ENCODE peak calls at places on chromosomes 3 and 15, in eight cellular contexts. One of them, this sample, is unnamed.

GRCh38 chr15:90552162-90552928 is 22.6 kb downstream of the CRTC3 start:
- DNase-seq in iPS-NIHi11: no peak
- DNase-seq in NCI-H2081: no peak
- DNase-seq in A172: peak
- DNase-seq in EH: peak
- DNase-seq in amniotic epithelial cell: peak
- DNase-seq in sciatic nerve: no peak
- DNase-seq in globus pallidus: no peak
- DNase-seq in this sample: peak

GRCh38 chr15:64209680-64210334 is 47.0 kb upstream of the PPIB start:
- DNase-seq in iPS-NIHi11: no peak
- DNase-seq in NCI-H2081: peak
- DNase-seq in A172: peak
- DNase-seq in EH: peak
- DNase-seq in amniotic epithelial cell: peak
- DNase-seq in sciatic nerve: no peak
- DNase-seq in globus pallidus: no peak
- DNase-seq in this sample: peak

GRCh38 chr15:61038387-61038786 is 190.7 kb downstream of the RORA start:
- DNase-seq in iPS-NIHi11: no peak
- DNase-seq in NCI-H2081: peak
- DNase-seq in A172: no peak
- DNase-seq in EH: peak
- DNase-seq in amniotic epithelial cell: peak
- DNase-seq in sciatic nerve: no peak
- DNase-seq in globus pallidus: no peak
- DNase-seq in this sample: peak

GRCh38 chr3:181752202-181752671 is 40.5 kb downstream of the SOX2 start:
- DNase-seq in iPS-NIHi11: no peak
- DNase-seq in NCI-H2081: peak
- DNase-seq in A172: peak
- DNase-seq in EH: no peak
- DNase-seq in amniotic epithelial cell: no peak
- DNase-seq in sciatic nerve: no peak
- DNase-seq in globus pallidus: peak
- DNase-seq in this sample: no peak

GRCh38 chr3:66407281-66408218 is 93.3 kb downstream of the LRIG1 start:
- DNase-seq in iPS-NIHi11: peak
- DNase-seq in NCI-H2081: peak
- DNase-seq in A172: peak
- DNase-seq in EH: peak
- DNase-seq in amniotic epithelial cell: peak
- DNase-seq in sciatic nerve: peak
- DNase-seq in globus pallidus: peak
- DNase-seq in this sample: peak

GRCh38 chr3:52068730-52069129 is 12.4 kb upstream of the DUSP7 start:
- DNase-seq in iPS-NIHi11: no peak
- DNase-seq in NCI-H2081: no peak
- DNase-seq in A172: no peak
- DNase-seq in EH: no peak
- DNase-seq in amniotic epithelial cell: no peak
- DNase-seq in sciatic nerve: no peak
- DNase-seq in globus pallidus: no peak
- DNase-seq in this sample: no peak

GRCh38 chr3:49171775-49172500 is 540 bp downstream of the KLHDC8B start:
- DNase-seq in iPS-NIHi11: no peak
- DNase-seq in NCI-H2081: no peak
- DNase-seq in A172: no peak
- DNase-seq in EH: peak
- DNase-seq in amniotic epithelial cell: no peak
- DNase-seq in sciatic nerve: no peak
- DNase-seq in globus pallidus: no peak
- DNase-seq in this sample: no peak

GRCh38 chr3:56086355-56086754 is 381.9 kb downstream of the ERC2 start:
- DNase-seq in iPS-NIHi11: no peak
- DNase-seq in NCI-H2081: no peak
- DNase-seq in A172: no peak
- DNase-seq in EH: peak
- DNase-seq in amniotic epithelial cell: peak
- DNase-seq in sciatic nerve: no peak
- DNase-seq in globus pallidus: no peak
- DNase-seq in this sample: no peak

GRCh38 chr3:129549006-129549800 is 6.2 kb downstream of the H1-8 start:
- DNase-seq in iPS-NIHi11: no peak
- DNase-seq in NCI-H2081: no peak
- DNase-seq in A172: peak
- DNase-seq in EH: peak
- DNase-seq in amniotic epithelial cell: peak
- DNase-seq in sciatic nerve: no peak
- DNase-seq in globus pallidus: no peak
- DNase-seq in this sample: peak

GRCh38 chr3:69822501-69822900 is 83.2 kb downstream of the MITF start:
- DNase-seq in iPS-NIHi11: no peak
- DNase-seq in NCI-H2081: no peak
- DNase-seq in A172: no peak
- DNase-seq in EH: peak
- DNase-seq in amniotic epithelial cell: no peak
- DNase-seq in sciatic nerve: no peak
- DNase-seq in globus pallidus: no peak
- DNase-seq in this sample: no peak

GRCh38 chr15:40248006-40248783 is 9.3 kb downstream of the PAK6 start:
- DNase-seq in iPS-NIHi11: no peak
- DNase-seq in NCI-H2081: no peak
- DNase-seq in A172: no peak
- DNase-seq in EH: no peak
- DNase-seq in amniotic epithelial cell: no peak
- DNase-seq in sciatic nerve: peak
- DNase-seq in globus pallidus: no peak
- DNase-seq in this sample: no peak

GRCh38 chr15:75036269-75036668 is 12.9 kb downstream of the PPCDC start:
- DNase-seq in iPS-NIHi11: peak
- DNase-seq in NCI-H2081: no peak
- DNase-seq in A172: peak
- DNase-seq in EH: peak
- DNase-seq in amniotic epithelial cell: peak
- DNase-seq in sciatic nerve: no peak
- DNase-seq in globus pallidus: no peak
- DNase-seq in this sample: no peak

GRCh38 chr15:73127302-73127936 is 75.2 kb downstream of the NEO1 start:
- DNase-seq in iPS-NIHi11: peak
- DNase-seq in NCI-H2081: peak
- DNase-seq in A172: peak
- DNase-seq in EH: peak
- DNase-seq in amniotic epithelial cell: peak
- DNase-seq in sciatic nerve: no peak
- DNase-seq in globus pallidus: peak
- DNase-seq in this sample: peak

GRCh38 chr15:68631621-68632051 is 52.8 kb downstream of the CORO2B start:
- DNase-seq in iPS-NIHi11: peak
- DNase-seq in NCI-H2081: peak
- DNase-seq in A172: no peak
- DNase-seq in EH: no peak
- DNase-seq in amniotic epithelial cell: no peak
- DNase-seq in sciatic nerve: no peak
- DNase-seq in globus pallidus: no peak
- DNase-seq in this sample: no peak

GRCh38 chr3:16482770-16483531 is 30.5 kb downstream of the RFTN1 start:
- DNase-seq in iPS-NIHi11: peak
- DNase-seq in NCI-H2081: peak
- DNase-seq in A172: no peak
- DNase-seq in EH: peak
- DNase-seq in amniotic epithelial cell: no peak
- DNase-seq in sciatic nerve: no peak
- DNase-seq in globus pallidus: no peak
- DNase-seq in this sample: peak

GRCh38 chr15:74396445-74397238 is 29.2 kb upstream of the CYP11A1 start:
- DNase-seq in iPS-NIHi11: no peak
- DNase-seq in NCI-H2081: no peak
- DNase-seq in A172: peak
- DNase-seq in EH: peak
- DNase-seq in amniotic epithelial cell: peak
- DNase-seq in sciatic nerve: no peak
- DNase-seq in globus pallidus: peak
- DNase-seq in this sample: peak

GRCh38 chr15:33135355-33135781 is 59.1 kb downstream of the FMN1 start:
- DNase-seq in iPS-NIHi11: no peak
- DNase-seq in NCI-H2081: no peak
- DNase-seq in A172: no peak
- DNase-seq in EH: peak
- DNase-seq in amniotic epithelial cell: peak
- DNase-seq in sciatic nerve: no peak
- DNase-seq in globus pallidus: peak
- DNase-seq in this sample: no peak

GRCh38 chr3:30638685-30639412 is 32.4 kb downstream of the TGFBR2 start:
- DNase-seq in iPS-NIHi11: no peak
- DNase-seq in NCI-H2081: no peak
- DNase-seq in A172: no peak
- DNase-seq in EH: no peak
- DNase-seq in amniotic epithelial cell: no peak
- DNase-seq in sciatic nerve: no peak
- DNase-seq in globus pallidus: no peak
- DNase-seq in this sample: no peak

GRCh38 chr3:15436246-15436645 is 8.8 kb downstream of the EAF1 start:
- DNase-seq in iPS-NIHi11: no peak
- DNase-seq in NCI-H2081: no peak
- DNase-seq in A172: no peak
- DNase-seq in EH: no peak
- DNase-seq in amniotic epithelial cell: no peak
- DNase-seq in sciatic nerve: no peak
- DNase-seq in globus pallidus: peak
- DNase-seq in this sample: no peak

GRCh38 chr3:72663429-72663828 is 184.8 kb downstream of the SHQ1 start:
- DNase-seq in iPS-NIHi11: no peak
- DNase-seq in NCI-H2081: peak
- DNase-seq in A172: no peak
- DNase-seq in EH: no peak
- DNase-seq in amniotic epithelial cell: peak
- DNase-seq in sciatic nerve: no peak
- DNase-seq in globus pallidus: peak
- DNase-seq in this sample: no peak

GRCh38 chr3:14228611-14229470 is 50.2 kb downstream of the LSM3 start:
- DNase-seq in iPS-NIHi11: no peak
- DNase-seq in NCI-H2081: no peak
- DNase-seq in A172: no peak
- DNase-seq in EH: peak
- DNase-seq in amniotic epithelial cell: no peak
- DNase-seq in sciatic nerve: no peak
- DNase-seq in globus pallidus: no peak
- DNase-seq in this sample: no peak

GRCh38 chr15:27817258-27817657 is 281.9 kb downstream of the OCA2 start:
- DNase-seq in iPS-NIHi11: no peak
- DNase-seq in NCI-H2081: no peak
- DNase-seq in A172: no peak
- DNase-seq in EH: no peak
- DNase-seq in amniotic epithelial cell: no peak
- DNase-seq in sciatic nerve: no peak
- DNase-seq in globus pallidus: no peak
- DNase-seq in this sample: no peak

GRCh38 chr3:54963621-54964020 is 35.8 kb upstream of the LRTM1 start:
- DNase-seq in iPS-NIHi11: no peak
- DNase-seq in NCI-H2081: no peak
- DNase-seq in A172: no peak
- DNase-seq in EH: no peak
- DNase-seq in amniotic epithelial cell: no peak
- DNase-seq in sciatic nerve: no peak
- DNase-seq in globus pallidus: peak
- DNase-seq in this sample: no peak

GRCh38 chr15:71752604-71753289 is 57.6 kb upstream of the NR2E3 start:
- DNase-seq in iPS-NIHi11: peak
- DNase-seq in NCI-H2081: peak
- DNase-seq in A172: peak
- DNase-seq in EH: peak
- DNase-seq in amniotic epithelial cell: peak
- DNase-seq in sciatic nerve: no peak
- DNase-seq in globus pallidus: no peak
- DNase-seq in this sample: peak

GRCh38 chr15:28953573-28954195 is 67.9 kb downstream of the APBA2 start:
- DNase-seq in iPS-NIHi11: no peak
- DNase-seq in NCI-H2081: no peak
- DNase-seq in A172: no peak
- DNase-seq in EH: no peak
- DNase-seq in amniotic epithelial cell: no peak
- DNase-seq in sciatic nerve: no peak
- DNase-seq in globus pallidus: no peak
- DNase-seq in this sample: no peak

GRCh38 chr3:15794303-15794771 is 3.4 kb downstream of the ANKRD28 start:
- DNase-seq in iPS-NIHi11: no peak
- DNase-seq in NCI-H2081: no peak
- DNase-seq in A172: no peak
- DNase-seq in EH: peak
- DNase-seq in amniotic epithelial cell: peak
- DNase-seq in sciatic nerve: no peak
- DNase-seq in globus pallidus: peak
- DNase-seq in this sample: peak

GRCh38 chr15:85149460-85150129 is 167.9 kb downstream of the PDE8A start:
- DNase-seq in iPS-NIHi11: no peak
- DNase-seq in NCI-H2081: no peak
- DNase-seq in A172: no peak
- DNase-seq in EH: no peak
- DNase-seq in amniotic epithelial cell: no peak
- DNase-seq in sciatic nerve: no peak
- DNase-seq in globus pallidus: no peak
- DNase-seq in this sample: no peak

GRCh38 chr3:70982700-70983140 is 600.8 kb downstream of the FOXP1 start:
- DNase-seq in iPS-NIHi11: peak
- DNase-seq in NCI-H2081: no peak
- DNase-seq in A172: peak
- DNase-seq in EH: peak
- DNase-seq in amniotic epithelial cell: peak
- DNase-seq in sciatic nerve: peak
- DNase-seq in globus pallidus: peak
- DNase-seq in this sample: peak

GRCh38 chr3:127836004-127836882 is 13.9 kb upstream of the MGLL start:
- DNase-seq in iPS-NIHi11: no peak
- DNase-seq in NCI-H2081: no peak
- DNase-seq in A172: no peak
- DNase-seq in EH: no peak
- DNase-seq in amniotic epithelial cell: no peak
- DNase-seq in sciatic nerve: no peak
- DNase-seq in globus pallidus: no peak
- DNase-seq in this sample: no peak

This sample was measured in IMR-90.